ENCODE peak calls at places on chromosomes 1 and 21, in four cellular contexts. One of them, this sample, is unnamed.

GRCh38 chr1:171081220-171081993 is 9.3 kb upstream of the FMO3 start:
- DNase-seq in neuronal stem cell: no peak
- DNase-seq in IMR-90: peak
- DNase-seq in H9: no peak
- DNase-seq in this sample: peak

GRCh38 chr1:175599212-175599681 is 144.1 kb downstream of the TNR start:
- DNase-seq in IMR-90: no peak
- DNase-seq in neuronal stem cell: peak
- DNase-seq in H9: peak
- DNase-seq in this sample: peak

GRCh38 chr1:177505905-177506590 is 335.3 kb downstream of the BRINP2 start:
- DNase-seq in neuronal stem cell: no peak
- DNase-seq in H9: no peak
- DNase-seq in IMR-90: no peak
- DNase-seq in this sample: no peak

GRCh38 chr1:47178020-47178419 is 11.8 kb downstream of the PDZK1IP1 start:
- DNase-seq in H9: no peak
- DNase-seq in IMR-90: no peak
- DNase-seq in neuronal stem cell: no peak
- DNase-seq in this sample: no peak

GRCh38 chr1:164756741-164757140 is 197.8 kb downstream of the PBX1 start:
- DNase-seq in IMR-90: peak
- DNase-seq in H9: no peak
- DNase-seq in neuronal stem cell: no peak
- DNase-seq in this sample: no peak

GRCh38 chr1:98452162-98452561 is 209.4 kb upstream of the SNX7 start:
- DNase-seq in IMR-90: no peak
- DNase-seq in H9: no peak
- DNase-seq in neuronal stem cell: no peak
- DNase-seq in this sample: no peak

GRCh38 chr21:33162436-33162921 is 67.3 kb upstream of the IFNAR2 start:
- DNase-seq in neuronal stem cell: peak
- DNase-seq in H9: no peak
- DNase-seq in IMR-90: no peak
- DNase-seq in this sample: no peak

GRCh38 chr21:20902998-20903397 is 95.2 kb upstream of the NCAM2 start:
- DNase-seq in neuronal stem cell: no peak
- DNase-seq in IMR-90: no peak
- DNase-seq in H9: no peak
- DNase-seq in this sample: no peak

GRCh38 chr1:40848530-40849189 is 13.5 kb downstream of the CITED4 start:
- DNase-seq in IMR-90: peak
- DNase-seq in neuronal stem cell: peak
- DNase-seq in H9: peak
- DNase-seq in this sample: peak

GRCh38 chr1:12082988-12083387 is 19.9 kb downstream of the TNFRSF8 start:
- DNase-seq in IMR-90: no peak
- DNase-seq in neuronal stem cell: no peak
- DNase-seq in H9: no peak
- DNase-seq in this sample: no peak

GRCh38 chr1:12276225-12276624 is 46.4 kb downstream of the VPS13D start:
- DNase-seq in IMR-90: peak
- DNase-seq in neuronal stem cell: peak
- DNase-seq in H9: peak
- DNase-seq in this sample: peak

GRCh38 chr1:39154553-39155361 is 49.7 kb upstream of the MACF1 start:
- DNase-seq in neuronal stem cell: no peak
- DNase-seq in IMR-90: peak
- DNase-seq in H9: no peak
- DNase-seq in this sample: peak

GRCh38 chr1:242523282-242523967 is 1.1 kb downstream of the PLD5 start:
- DNase-seq in neuronal stem cell: peak
- DNase-seq in H9: peak
- DNase-seq in IMR-90: no peak
- DNase-seq in this sample: peak

GRCh38 chr1:47745725-47746609 is 251.2 kb downstream of the TRABD2B start:
- DNase-seq in IMR-90: no peak
- DNase-seq in H9: no peak
- DNase-seq in neuronal stem cell: no peak
- DNase-seq in this sample: no peak

GRCh38 chr1:226687476-226687875 is 51.6 kb downstream of the ITPKB start:
- DNase-seq in IMR-90: no peak
- DNase-seq in H9: no peak
- DNase-seq in neuronal stem cell: no peak
- DNase-seq in this sample: no peak

GRCh38 chr1:32989160-32989894 is 24.7 kb upstream of the RNF19B start:
- DNase-seq in neuronal stem cell: no peak
- DNase-seq in IMR-90: peak
- DNase-seq in H9: no peak
- DNase-seq in this sample: peak

GRCh38 chr1:176855434-176855745 is 309.1 kb downstream of the ASTN1 start:
- DNase-seq in IMR-90: no peak
- DNase-seq in neuronal stem cell: no peak
- DNase-seq in H9: no peak
- DNase-seq in this sample: no peak

GRCh38 chr1:23389846-23390321 is 20.2 kb upstream of the ZNF436 start:
- DNase-seq in neuronal stem cell: no peak
- DNase-seq in H9: no peak
- DNase-seq in IMR-90: no peak
- DNase-seq in this sample: no peak

GRCh38 chr1:1758059-1758621 is 20.1 kb downstream of the NADK start:
- DNase-seq in IMR-90: no peak
- DNase-seq in neuronal stem cell: no peak
- DNase-seq in H9: no peak
- DNase-seq in this sample: no peak

GRCh38 chr1:9235123-9235513 is 544 bp downstream of the H6PD start:
- DNase-seq in H9: peak
- DNase-seq in IMR-90: peak
- DNase-seq in neuronal stem cell: no peak
- DNase-seq in this sample: peak

GRCh38 chr21:29196021-29196663 is 65.7 kb downstream of the MAP3K7CL start:
- DNase-seq in IMR-90: peak
- DNase-seq in H9: no peak
- DNase-seq in neuronal stem cell: no peak
- DNase-seq in this sample: peak

GRCh38 chr21:21200939-21201610 is 202.9 kb downstream of the NCAM2 start:
- DNase-seq in neuronal stem cell: no peak
- DNase-seq in IMR-90: peak
- DNase-seq in H9: no peak
- DNase-seq in this sample: no peak

GRCh38 chr1:45569571-45569961 is 14.3 kb upstream of the NASP start:
- DNase-seq in H9: no peak
- DNase-seq in IMR-90: no peak
- DNase-seq in neuronal stem cell: no peak
- DNase-seq in this sample: no peak

GRCh38 chr1:184050631-184051030 is 899 bp upstream of the TSEN15 start:
- DNase-seq in neuronal stem cell: no peak
- DNase-seq in H9: no peak
- DNase-seq in IMR-90: no peak
- DNase-seq in this sample: peak

GRCh38 chr1:113949007-113949406 is 19.9 kb downstream of the HIPK1 start:
- DNase-seq in IMR-90: no peak
- DNase-seq in neuronal stem cell: no peak
- DNase-seq in H9: no peak
- DNase-seq in this sample: no peak

GRCh38 chr1:11495579-11495978 is 16.6 kb downstream of the DISP3 start:
- DNase-seq in IMR-90: no peak
- DNase-seq in H9: no peak
- DNase-seq in neuronal stem cell: no peak
- DNase-seq in this sample: no peak

GRCh38 chr1:231951399-231951798 is 324.8 kb downstream of the DISC1 start:
- DNase-seq in IMR-90: peak
- DNase-seq in neuronal stem cell: no peak
- DNase-seq in H9: no peak
- DNase-seq in this sample: no peak

GRCh38 chr1:182408435-182409070 is 8.1 kb upstream of the TEDDM1 start:
- DNase-seq in IMR-90: no peak
- DNase-seq in neuronal stem cell: no peak
- DNase-seq in H9: peak
- DNase-seq in this sample: peak
- H2AK5ac ChIP-seq in IMR-90: no peak
- H2AK5ac ChIP-seq in neuronal stem cell: no peak
- H2AK5ac ChIP-seq in H9: no peak
- H2AK5ac ChIP-seq in this sample: no peak

DNA sequence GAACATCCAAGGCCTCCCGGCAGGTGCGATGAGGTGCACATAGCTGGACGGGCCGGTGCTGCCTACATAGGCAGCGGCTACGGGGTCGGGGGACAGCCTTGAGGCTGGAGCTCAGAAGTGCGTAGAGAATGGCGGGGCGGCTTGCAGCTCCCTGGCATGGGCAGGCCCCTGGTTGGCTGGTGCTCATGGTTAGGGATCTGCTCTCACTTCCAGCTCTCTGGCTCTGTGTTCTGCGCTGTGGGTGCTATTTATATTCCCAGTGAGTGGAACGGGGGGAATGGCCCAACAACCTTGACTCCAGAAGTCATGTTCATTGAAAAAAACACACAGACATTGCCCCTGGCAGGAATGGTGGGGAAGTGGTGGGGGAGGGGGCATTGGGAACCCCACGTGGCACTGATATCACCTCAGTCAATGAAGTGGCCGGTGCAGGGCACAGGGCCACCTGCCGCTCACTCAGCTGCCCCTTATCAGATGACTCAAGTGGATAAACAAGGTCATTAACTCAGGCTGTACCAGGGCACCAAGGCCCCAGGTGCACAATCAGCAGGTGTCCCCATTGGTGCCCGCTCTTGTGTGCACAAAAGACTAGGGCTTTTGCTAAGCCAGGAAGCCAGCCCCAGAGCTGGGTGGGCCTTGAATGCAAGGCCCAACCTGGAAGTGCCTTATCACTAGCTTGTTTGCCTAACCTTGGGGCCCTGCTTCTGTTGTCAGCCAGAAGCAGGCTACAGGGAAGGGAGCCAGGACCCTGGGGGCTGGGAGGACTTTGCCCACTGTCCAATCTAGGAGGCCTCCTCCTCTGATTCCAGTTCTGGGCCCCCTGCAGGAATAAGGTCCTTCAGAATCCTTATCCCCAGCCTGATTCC is at the start of gene NR0B2:
- DNase-seq in H9: no peak
- DNase-seq in IMR-90: no peak
- DNase-seq in neuronal stem cell: no peak
- DNase-seq in this sample: no peak
- H3K27ac ChIP-seq in H9: no peak
- H3K27ac ChIP-seq in IMR-90: no peak
- H3K27ac ChIP-seq in neuronal stem cell: no peak
- H3K27ac ChIP-seq in this sample: no peak

DNA sequence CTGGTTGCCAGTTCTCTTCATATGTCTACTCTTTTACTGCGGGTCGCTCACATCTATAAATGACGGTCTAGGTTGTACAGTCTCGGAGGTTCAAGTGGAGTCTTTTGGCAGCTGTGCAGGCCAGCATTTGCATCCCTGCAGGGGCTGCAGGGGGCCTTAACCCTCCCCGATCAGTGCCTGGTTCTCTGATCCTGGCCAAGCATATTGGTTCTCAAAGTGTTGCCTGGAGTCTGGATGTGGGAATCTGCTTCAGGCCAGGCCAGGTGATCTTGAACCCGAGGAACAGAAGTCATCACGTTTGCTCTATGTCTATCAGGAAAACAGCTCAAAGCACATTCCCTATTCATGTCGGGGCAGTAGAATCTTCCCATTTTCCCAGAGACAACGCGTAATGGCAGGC is 21.8 kb downstream of the B3GALT5 start:
- DNase-seq in neuronal stem cell: no peak
- DNase-seq in H9: no peak
- DNase-seq in IMR-90: no peak
- DNase-seq in this sample: no peak
- H3K18ac ChIP-seq in neuronal stem cell: no peak
- H3K18ac ChIP-seq in H9: no peak
- H3K18ac ChIP-seq in IMR-90: peak
- H3K18ac ChIP-seq in this sample: no peak

GRCh38 chr21:45053561-45053960 is 20.8 kb upstream of the ADARB1 start:
- DNase-seq in neuronal stem cell: no peak
- DNase-seq in H9: peak
- DNase-seq in IMR-90: no peak
- DNase-seq in this sample: no peak
- H2AK5ac ChIP-seq in neuronal stem cell: no peak
- H2AK5ac ChIP-seq in H9: no peak
- H2AK5ac ChIP-seq in IMR-90: peak
- H2AK5ac ChIP-seq in this sample: no peak

GRCh38 chr1:15837931-15838330 is 9.6 kb upstream of the SPEN start:
- DNase-seq in IMR-90: no peak
- DNase-seq in neuronal stem cell: no peak
- DNase-seq in H9: no peak
- DNase-seq in this sample: no peak
- H3K27ac ChIP-seq in IMR-90: no peak
- H3K27ac ChIP-seq in neuronal stem cell: no peak
- H3K27ac ChIP-seq in H9: no peak
- H3K27ac ChIP-seq in this sample: no peak

This sample was measured in mesendoderm.